ENCODE peak calls at places on chromosome 18, in six cellular contexts. One of them, this sample, is unnamed.
A peak's percentile ranks its signal among the peaks of the same experiment; 100 is the strongest.

GRCh38 chr18:13019301-13019700 is 28.1 kb downstream of the CEP192 start:
- DNase-seq in H1: no peak
- DNase-seq in SK-N-SH: no peak
- DNase-seq in GM12878: peak; percentile 17
- DNase-seq in HepG2: no peak
- DNase-seq in K562: no peak
- DNase-seq in this sample: no peak

GRCh38 chr18:33923980-33924379 is 300.7 kb downstream of the NOL4 start:
- DNase-seq in SK-N-SH: peak; percentile 49
- DNase-seq in HepG2: no peak
- DNase-seq in H1: no peak
- DNase-seq in K562: no peak
- DNase-seq in GM12878: no peak
- DNase-seq in this sample: no peak

GRCh38 chr18:79522451-79523220 is 126.9 kb downstream of the NFATC1 start:
- DNase-seq in GM12878: no peak
- DNase-seq in SK-N-SH: no peak
- DNase-seq in K562: no peak
- DNase-seq in HepG2: no peak
- DNase-seq in H1: no peak
- DNase-seq in this sample: no peak

GRCh38 chr18:55422456-55423185 is 165.4 kb downstream of the TCF4 start:
- DNase-seq in HepG2: no peak
- DNase-seq in K562: no peak
- DNase-seq in GM12878: no peak
- DNase-seq in SK-N-SH: peak; percentile 50
- DNase-seq in H1: no peak
- DNase-seq in this sample: no peak

GRCh38 chr18:26791676-26792075 is 73.8 kb downstream of the AQP4 start:
- DNase-seq in K562: no peak
- DNase-seq in H1: no peak
- DNase-seq in HepG2: no peak
- DNase-seq in SK-N-SH: no peak
- DNase-seq in GM12878: no peak
- DNase-seq in this sample: no peak

GRCh38 chr18:8601277-8602032 is 7.8 kb upstream of the RAB12 start:
- DNase-seq in GM12878: peak; percentile 87
- DNase-seq in SK-N-SH: no peak
- DNase-seq in H1: no peak
- DNase-seq in K562: no peak
- DNase-seq in HepG2: no peak
- DNase-seq in this sample: no peak

GRCh38 chr18:40357536-40357935 is 1597.5 kb upstream of the PIK3C3 start:
- DNase-seq in HepG2: no peak
- DNase-seq in SK-N-SH: no peak
- DNase-seq in GM12878: no peak
- DNase-seq in H1: no peak
- DNase-seq in K562: no peak
- DNase-seq in this sample: no peak

GRCh38 chr18:62741118-62741566 is 25.8 kb downstream of the PHLPP1 start:
- DNase-seq in GM12878: no peak
- DNase-seq in K562: peak; percentile 39
- DNase-seq in H1: no peak
- DNase-seq in HepG2: peak; percentile 93
- DNase-seq in SK-N-SH: no peak
- DNase-seq in this sample: peak; percentile 91

GRCh38 chr18:13604751-13605150 is 121.6 kb downstream of the FAM210A start:
- DNase-seq in SK-N-SH: no peak
- DNase-seq in GM12878: no peak
- DNase-seq in K562: no peak
- DNase-seq in H1: no peak
- DNase-seq in HepG2: no peak
- DNase-seq in this sample: no peak

GRCh38 chr18:79059456-79059855 is 9.7 kb upstream of the ATP9B start:
- DNase-seq in H1: no peak
- DNase-seq in GM12878: no peak
- DNase-seq in HepG2: no peak
- DNase-seq in K562: no peak
- DNase-seq in SK-N-SH: no peak
- DNase-seq in this sample: no peak

GRCh38 chr18:39841133-39842041 is 2113.6 kb upstream of the PIK3C3 start:
- DNase-seq in K562: no peak
- DNase-seq in SK-N-SH: peak; percentile 84
- DNase-seq in HepG2: peak; percentile 60
- DNase-seq in H1: peak; percentile 43
- DNase-seq in GM12878: no peak
- DNase-seq in this sample: peak; percentile 7

GRCh38 chr18:55856191-55856590 is 268.2 kb upstream of the TCF4 start:
- DNase-seq in K562: no peak
- DNase-seq in SK-N-SH: no peak
- DNase-seq in H1: peak; percentile 58
- DNase-seq in HepG2: no peak
- DNase-seq in GM12878: no peak
- DNase-seq in this sample: no peak

GRCh38 chr18:34314847-34315246 is 90.1 kb upstream of the NOL4 start:
- DNase-seq in SK-N-SH: no peak
- DNase-seq in K562: no peak
- DNase-seq in H1: no peak
- DNase-seq in HepG2: no peak
- DNase-seq in GM12878: no peak
- DNase-seq in this sample: no peak

GRCh38 chr18:5518899-5519371 is 24.9 kb downstream of the EPB41L3 start:
- DNase-seq in SK-N-SH: no peak
- DNase-seq in HepG2: no peak
- DNase-seq in H1: no peak
- DNase-seq in K562: no peak
- DNase-seq in GM12878: no peak
- DNase-seq in this sample: no peak

GRCh38 chr18:62037989-62038778 is 145.4 kb upstream of the RNF152 start:
- DNase-seq in K562: no peak
- DNase-seq in GM12878: no peak
- DNase-seq in H1: no peak
- DNase-seq in HepG2: no peak
- DNase-seq in SK-N-SH: no peak
- DNase-seq in this sample: no peak

GRCh38 chr18:61771861-61772260 is 120.9 kb downstream of the RNF152 start:
- DNase-seq in K562: no peak
- DNase-seq in SK-N-SH: no peak
- DNase-seq in H1: no peak
- DNase-seq in GM12878: no peak
- DNase-seq in HepG2: no peak
- DNase-seq in this sample: no peak

GRCh38 chr18:26309283-26309682 is 83.0 kb downstream of the TAF4B start:
- DNase-seq in HepG2: no peak
- DNase-seq in K562: no peak
- DNase-seq in GM12878: no peak
- DNase-seq in SK-N-SH: no peak
- DNase-seq in H1: no peak
- DNase-seq in this sample: no peak

GRCh38 chr18:6521804-6522418 is 107.2 kb upstream of the L3MBTL4 start:
- DNase-seq in H1: peak; percentile 44
- DNase-seq in K562: peak; percentile 40
- DNase-seq in SK-N-SH: no peak
- DNase-seq in GM12878: peak; percentile 15
- DNase-seq in HepG2: peak; percentile 53
- DNase-seq in this sample: peak; percentile 17

GRCh38 chr18:36692331-36692730 is 136.5 kb downstream of the TPGS2 start:
- DNase-seq in H1: no peak
- DNase-seq in SK-N-SH: peak; percentile 37
- DNase-seq in HepG2: no peak
- DNase-seq in GM12878: no peak
- DNase-seq in K562: no peak
- DNase-seq in this sample: no peak

GRCh38 chr18:47425365-47425764 is 173.9 kb upstream of the SKOR2 start:
- DNase-seq in GM12878: no peak
- DNase-seq in SK-N-SH: no peak
- DNase-seq in H1: no peak
- DNase-seq in HepG2: no peak
- DNase-seq in K562: no peak
- DNase-seq in this sample: no peak

GRCh38 chr18:46184296-46185080 is 80.3 kb downstream of the HAUS1 start:
- DNase-seq in K562: no peak
- DNase-seq in H1: no peak
- DNase-seq in HepG2: no peak
- DNase-seq in GM12878: no peak
- DNase-seq in SK-N-SH: no peak
- DNase-seq in this sample: no peak

GRCh38 chr18:3758531-3758930 is 308.6 kb downstream of the TGIF1 start:
- DNase-seq in HepG2: no peak
- DNase-seq in SK-N-SH: no peak
- DNase-seq in K562: no peak
- DNase-seq in H1: no peak
- DNase-seq in GM12878: no peak
- DNase-seq in this sample: no peak

GRCh38 chr18:24414349-24415003 is 12.0 kb upstream of the IMPACT start:
- DNase-seq in SK-N-SH: no peak
- DNase-seq in K562: no peak
- DNase-seq in GM12878: no peak
- DNase-seq in HepG2: no peak
- DNase-seq in H1: no peak
- DNase-seq in this sample: no peak

GRCh38 chr18:72700961-72701710 is 157.0 kb upstream of the CBLN2 start:
- DNase-seq in H1: no peak
- DNase-seq in SK-N-SH: peak; percentile 20
- DNase-seq in K562: no peak
- DNase-seq in GM12878: no peak
- DNase-seq in HepG2: peak; percentile 9
- DNase-seq in this sample: no peak

GRCh38 chr18:57059366-57059765 is 87.5 kb upstream of the BOD1L2 start:
- DNase-seq in H1: no peak
- DNase-seq in K562: no peak
- DNase-seq in GM12878: no peak
- DNase-seq in HepG2: no peak
- DNase-seq in SK-N-SH: no peak
- DNase-seq in this sample: no peak

GRCh38 chr18:44637210-44638051 is 43.3 kb upstream of the SETBP1 start:
- DNase-seq in K562: no peak
- DNase-seq in HepG2: no peak
- DNase-seq in H1: no peak
- DNase-seq in SK-N-SH: no peak
- DNase-seq in GM12878: no peak
- DNase-seq in this sample: no peak

GRCh38 chr18:21841570-21841969 is 101.0 kb downstream of the MIB1 start:
- DNase-seq in SK-N-SH: no peak
- DNase-seq in H1: no peak
- DNase-seq in HepG2: no peak
- DNase-seq in GM12878: no peak
- DNase-seq in K562: no peak
- DNase-seq in this sample: no peak
- TF ChIP-seq POLR2AphosphoS5 in SK-N-SH: no peak
- TF ChIP-seq POLR2AphosphoS5 in H1: no peak
- TF ChIP-seq POLR2AphosphoS5 in HepG2: no peak
- TF ChIP-seq POLR2AphosphoS5 in GM12878: no peak
- TF ChIP-seq POLR2AphosphoS5 in K562: no peak
- TF ChIP-seq POLR2AphosphoS5 in this sample: no peak

DNA sequence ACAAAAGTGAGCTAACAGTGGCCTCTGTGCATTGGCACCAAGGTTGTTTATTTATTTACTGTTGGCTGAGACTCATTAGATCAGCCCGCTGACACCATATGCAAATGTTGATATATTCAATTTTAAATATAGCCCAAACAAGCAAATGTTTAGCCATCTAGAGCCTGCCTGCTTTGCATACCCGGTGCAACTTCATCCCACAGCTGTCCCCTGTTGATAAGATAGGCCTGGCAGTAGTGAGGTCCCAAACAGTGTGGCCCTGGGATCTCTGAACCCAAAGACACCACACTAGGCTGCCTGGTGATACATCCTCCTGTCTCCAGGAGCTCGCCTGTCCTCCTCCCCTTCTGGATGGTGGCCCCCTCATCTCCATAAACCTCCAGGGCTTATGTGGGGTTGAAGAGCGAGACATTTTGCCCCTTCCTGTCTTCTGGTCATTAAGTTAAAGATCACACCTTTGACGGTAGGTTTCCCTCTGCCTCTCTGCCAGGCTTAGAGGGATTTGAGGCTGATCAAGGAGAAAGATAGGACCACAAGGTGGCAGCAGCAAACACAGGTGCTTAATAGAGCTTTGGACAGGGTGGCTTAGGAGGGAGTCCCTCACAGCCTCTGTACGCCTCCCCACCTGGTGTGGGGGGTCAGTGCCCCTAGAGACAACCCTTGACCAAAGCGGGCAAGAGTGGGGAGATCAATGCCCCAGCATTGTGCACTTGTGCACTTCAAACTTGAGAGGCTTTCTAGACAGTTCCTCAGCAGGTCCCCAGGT is 23.7 kb upstream of the MYO5B start:
- DNase-seq in H1: no peak
- DNase-seq in SK-N-SH: no peak
- DNase-seq in HepG2: peak; percentile 45
- DNase-seq in K562: peak; percentile 14
- DNase-seq in GM12878: peak; percentile 21
- DNase-seq in this sample: no peak
- TF ChIP-seq GABPA in H1: no peak
- TF ChIP-seq GABPA in SK-N-SH: no peak
- TF ChIP-seq GABPA in HepG2: no peak
- TF ChIP-seq GABPA in K562: no peak
- TF ChIP-seq GABPA in GM12878: no peak
- TF ChIP-seq GABPA in this sample: no peak

DNA sequence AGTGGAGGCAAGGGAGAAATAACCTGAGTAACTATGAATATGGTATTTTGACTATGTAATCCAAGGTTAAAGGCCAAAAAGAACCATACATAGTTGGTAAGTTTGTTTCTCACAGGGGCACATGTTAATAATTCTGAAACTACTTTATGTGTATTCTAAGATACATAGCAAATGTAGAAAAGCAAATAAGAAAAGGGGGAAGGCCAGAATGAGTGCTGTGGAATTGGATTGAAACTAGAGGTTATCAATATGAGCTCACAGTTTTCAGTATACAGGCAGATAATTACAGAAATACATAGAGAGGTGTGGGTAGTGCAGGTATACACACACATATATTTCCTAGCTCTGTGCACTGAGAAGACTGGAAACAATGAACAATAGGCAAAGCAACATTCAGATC is 13.7 kb downstream of the INO80C start:
- DNase-seq in SK-N-SH: no peak
- DNase-seq in GM12878: no peak
- DNase-seq in HepG2: no peak
- DNase-seq in K562: no peak
- DNase-seq in H1: no peak
- DNase-seq in this sample: no peak
- TF ChIP-seq CTCF in SK-N-SH: no peak
- TF ChIP-seq CTCF in GM12878: no peak
- TF ChIP-seq CTCF in HepG2: no peak
- TF ChIP-seq CTCF in K562: no peak
- TF ChIP-seq CTCF in H1: no peak
- TF ChIP-seq CTCF in this sample: no peak

DNA sequence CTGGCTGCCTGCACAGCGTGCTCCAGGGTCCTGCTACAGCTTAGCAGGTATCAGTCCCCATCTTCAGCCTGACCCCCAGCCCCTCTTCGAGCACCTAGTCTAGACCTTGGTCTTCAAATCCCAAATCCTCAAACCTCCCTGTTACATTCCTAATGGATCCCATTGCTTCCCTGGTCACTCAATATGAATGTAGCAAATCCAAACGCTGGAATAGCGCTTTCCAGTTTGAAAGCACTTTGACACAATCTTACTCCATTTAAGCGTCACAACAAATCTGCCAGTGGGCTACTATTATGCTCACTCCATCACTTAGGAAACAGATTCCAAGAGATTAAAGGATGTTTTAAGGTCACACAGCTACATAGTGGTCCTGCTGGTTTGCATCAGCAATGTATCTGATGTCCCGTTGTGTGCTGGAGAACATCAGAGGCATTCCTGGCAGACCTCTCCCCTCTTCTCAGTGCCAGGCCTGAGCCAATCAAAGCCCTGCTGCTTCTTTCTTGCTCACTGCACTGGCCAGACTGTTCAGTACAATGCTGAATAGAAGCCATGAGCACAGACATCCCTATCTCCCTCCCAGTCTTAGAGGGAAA is 11.1 kb upstream of the INO80C start:
- DNase-seq in HepG2: no peak
- DNase-seq in SK-N-SH: no peak
- DNase-seq in K562: no peak
- DNase-seq in GM12878: no peak
- DNase-seq in H1: no peak
- DNase-seq in this sample: no peak
- TF ChIP-seq POLR2AphosphoS5 in HepG2: no peak
- TF ChIP-seq POLR2AphosphoS5 in SK-N-SH: no peak
- TF ChIP-seq POLR2AphosphoS5 in K562: no peak
- TF ChIP-seq POLR2AphosphoS5 in GM12878: no peak
- TF ChIP-seq POLR2AphosphoS5 in H1: no peak
- TF ChIP-seq POLR2AphosphoS5 in this sample: no peak

This sample was measured in HL-60.